ENCODE peak calls at places on chromosome 22, in seven cellular contexts. C is hepatocyte; J is heart left ventricle; F is SK-N-SH; E is CD8-positive, alpha-beta memory T cell; N is cardiac muscle cell; P is adrenal gland. D is an unnamed sample. For H3K27me3 and H3K36me3, the result is how much of the 10 kb centered on the place peaks cover.

GRCh38 chr22:45105281-45105700 is 58.4 kb upstream of the NUP50 start:
- DNase-seq in N (peak), F (no peak), J (no peak), C (peak), E (no peak), P (no peak), D (no peak)

GRCh38 chr22:42701694-42702093 is 19.0 kb downstream of the A4GALT start:
- DNase-seq in E (no peak), P (no peak), J (no peak), F (no peak), C (no peak), N (no peak), D (no peak)

GRCh38 chr22:42431401-42432019 is 693 bp downstream of the NFAM1 start:
- DNase-seq in N (no peak), C (no peak), F (no peak), P (no peak), J (no peak), E (no peak), D (no peak)

GRCh38 chr22:46652930-46653331 is 32.7 kb downstream of the GRAMD4 start:
- DNase-seq in C (peak), F (no peak), P (no peak), J (no peak), E (no peak), N (peak), D (no peak)

GRCh38 chr22:40764743-40765441 is 54.3 kb downstream of the SLC25A17 start:
- DNase-seq in C (no peak), F (no peak), E (no peak), N (no peak), P (no peak), J (no peak), D (no peak)

GRCh38 chr22:43279867-43280519 is 63.2 kb downstream of the SCUBE1 start:
- DNase-seq in C (no peak), P (no peak), J (no peak), E (no peak), F (no peak), N (no peak), D (peak)

GRCh38 chr22:17562906-17563870 is at the start of gene SLC25A18:
- DNase-seq in C (peak), F (no peak), P (peak), N (peak), E (no peak), J (peak), D (peak)

GRCh38 chr22:30159082-30159481 is 78.8 kb downstream of the HORMAD2 start:
- DNase-seq in J (no peak), N (no peak), C (no peak), E (no peak), P (no peak), F (no peak), D (no peak)

GRCh38 chr22:41471606-41472005 is 2.7 kb downstream of the ACO2 start:
- DNase-seq in E (no peak), N (no peak), J (no peak), F (no peak), C (peak), P (no peak), D (no peak)

GRCh38 chr22:40525250-40525884 is 111.2 kb downstream of the MRTFA start:
- DNase-seq in E (peak), P (peak), J (peak), C (peak), N (peak), F (no peak), D (no peak)

GRCh38 chr22:30305519-30305905 is 16.2 kb upstream of the CASTOR1 start:
- DNase-seq in P (peak), F (no peak), C (no peak), E (peak), N (peak), J (peak), D (no peak)

GRCh38 chr22:40628354-40629042 is 8.0 kb downstream of the MRTFA start:
- DNase-seq in F (no peak), C (no peak), P (no peak), E (no peak), J (no peak), N (peak), D (no peak)

GRCh38 chr22:42156597-42156996 is 26.0 kb upstream of the CYP2D6 start:
- DNase-seq in J (no peak), P (no peak), N (no peak), E (no peak), C (no peak), F (no peak), D (no peak)

GRCh38 chr22:41561788-41562187 is 978 bp downstream of the CSDC2 start:
- DNase-seq in E (no peak), P (peak), F (no peak), N (no peak), C (no peak), J (peak), D (peak)

GRCh38 chr22:44693756-44694155 is 8.2 kb upstream of the PRR5 start:
- DNase-seq in C (no peak), N (no peak), F (no peak), P (no peak), J (no peak), E (no peak), D (no peak)

GRCh38 chr22:32518351-32518750 is 43.7 kb downstream of the FBXO7 start:
- DNase-seq in F (no peak), E (no peak), J (no peak), N (no peak), C (no peak), P (no peak), D (no peak)

GRCh38 chr22:32776800-32777199 is 24.7 kb upstream of the TIMP3 start:
- DNase-seq in N (no peak), P (no peak), J (no peak), E (no peak), C (no peak), F (no peak), D (no peak)

GRCh38 chr22:42964994-42965699 is 49.8 kb downstream of the PACSIN2 start:
- DNase-seq in F (no peak), N (no peak), E (no peak), P (no peak), C (no peak), J (no peak), D (peak)

GRCh38 chr22:42780070-42780540 is 59.4 kb upstream of the A4GALT start:
- DNase-seq in P (peak), F (peak), E (no peak), C (peak), N (peak), J (peak), D (peak)

GRCh38 chr22:44449061-44449682 is 48.9 kb downstream of the RTL6 start:
- DNase-seq in E (no peak), J (no peak), P (peak), F (no peak), C (peak), N (peak), D (peak)

GRCh38 chr22:43173976-43174720 is 12.8 kb downstream of the TTLL12 start:
- DNase-seq in E (peak), J (no peak), N (no peak), F (no peak), P (no peak), C (no peak), D (no peak)

GRCh38 chr22:31897842-31898241 is 46.5 kb upstream of the YWHAH start:
- DNase-seq in F (no peak), P (no peak), N (no peak), C (no peak), E (peak), J (no peak), D (no peak)

GRCh38 chr22:25750569-25751173 is 8.7 kb downstream of the MYO18B start:
- DNase-seq in F (no peak), C (no peak), P (no peak), E (no peak), J (no peak), N (no peak), D (no peak)

GRCh38 chr22:17057959-17058814 is 26.6 kb upstream of the IL17RA start:
- DNase-seq in E (no peak), C (peak), J (peak), N (peak), P (peak), F (peak), D (peak)

GRCh38 chr22:44550666-44551491 is 52.8 kb upstream of the RTL6 start:
- DNase-seq in C (peak), J (peak), F (no peak), E (no peak), P (peak), N (peak), D (no peak)

GRCh38 chr22:41800348-41801146 is at the start of gene CCDC134:
- DNase-seq in C (peak), J (peak), F (peak), E (peak), N (peak), P (peak), D (peak)

GRCh38 chr22:40177738-40178416 is at the start of gene TNRC6B:
- DNase-seq in P (peak), F (peak), J (peak), C (peak), E (peak), N (peak), D (no peak)

GRCh38 chr22:45170001-45170466 is 6.3 kb downstream of the NUP50 start:
- DNase-seq in N (peak), P (peak), C (no peak), F (no peak), J (no peak), E (no peak), D (no peak)

GRCh38 chr22:41862530-41863266 is 29.8 kb downstream of the SREBF2 start:
- DNase-seq in P (no peak), E (no peak), N (no peak), J (no peak), F (no peak), C (no peak), D (no peak)

GRCh38 chr22:27168681-27169080 is 511.3 kb downstream of the MIAT start:
- DNase-seq in J (no peak), C (no peak), E (no peak), F (no peak), N (no peak), P (no peak), D (no peak)

GRCh38 chr22:27171212-27171611 is 513.8 kb downstream of the MIAT start:
- DNase-seq in F (no peak), C (no peak), E (no peak), P (no peak), N (no peak), J (no peak), D (no peak)

GRCh38 chr22:27173530-27173929 is 516.1 kb downstream of the MIAT start:
- DNase-seq in E (no peak), N (no peak), F (no peak), P (no peak), C (no peak), J (no peak), D (no peak)

GRCh38 chr22:27174970-27175369 is 517.6 kb downstream of the MIAT start:
- DNase-seq in J (no peak), F (no peak), N (no peak), C (no peak), E (no peak), P (no peak), D (no peak)

DNA sequence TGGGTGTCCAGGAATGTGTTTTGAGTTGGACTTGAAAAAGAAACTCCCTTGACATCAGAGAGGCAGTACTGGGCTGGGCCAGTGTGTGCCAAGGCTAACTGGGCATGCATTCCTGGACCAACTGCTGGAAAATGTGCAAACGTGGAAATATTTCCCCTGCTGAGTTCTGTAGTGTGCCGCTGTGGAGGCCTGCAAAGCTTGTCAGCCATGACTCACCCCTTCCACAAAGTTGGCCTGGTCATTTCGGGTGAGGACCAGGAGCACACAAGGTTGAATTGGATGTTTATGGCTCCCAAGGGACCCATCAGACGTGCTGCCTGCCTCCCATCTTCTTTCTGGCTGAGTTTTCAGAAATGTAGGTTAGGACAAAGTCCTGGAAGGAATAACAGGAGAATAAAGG is 513.1 kb downstream of the MIAT start:
- DNase-seq in P (peak), J (no peak), F (no peak), N (peak), C (peak), E (no peak), D (no peak)
- H3K27me3 ChIP-seq in P (under half), J (under half), F (under half), N (under half), C (under half), E (under half), D (under half)

DNA sequence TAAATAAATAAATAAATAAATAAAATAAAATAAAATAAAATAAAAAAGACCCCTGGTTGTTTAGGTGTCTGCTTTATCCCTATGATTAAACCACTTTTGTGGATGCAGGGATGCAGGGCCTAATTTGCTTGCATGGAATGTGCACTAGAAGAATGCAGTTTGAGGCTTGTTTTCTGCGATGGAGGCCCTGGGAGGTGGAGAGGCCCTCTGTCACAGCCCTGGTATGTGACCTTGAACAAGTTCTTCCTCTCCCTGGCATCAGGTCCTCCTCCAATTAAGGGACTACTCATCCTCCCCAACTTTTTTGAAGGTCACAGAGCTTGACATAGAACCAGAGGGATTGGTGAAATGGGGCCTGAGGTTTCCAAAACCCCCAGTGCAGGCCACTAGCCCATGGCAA is 22.7 kb downstream of the KCNJ4 start:
- DNase-seq in F (no peak), C (no peak), P (peak), J (no peak), E (no peak), N (no peak), D (no peak)
- H3K36me3 ChIP-seq in F (under half), C (under half), P (under half), J (under half), E (under half), N (under half), D (under half)

GRCh38 chr22:22702159-22702873 is 57.9 kb downstream of the GGTLC2 start:
- DNase-seq in E (no peak), J (no peak), N (no peak), P (peak), C (peak), F (no peak), D (peak)
- H3K27me3 ChIP-seq in E (under half), J (under half), N (under half), P (under half), C (under half), F (under half), D (under half)

GRCh38 chr22:48866906-48867597 is 960.6 kb downstream of the BRD1 start:
- DNase-seq in J (peak), N (no peak), P (no peak), F (no peak), E (peak), C (no peak), D (no peak)

GRCh38 chr22:48869788-48870187 is 957.9 kb downstream of the BRD1 start:
- DNase-seq in F (no peak), J (no peak), E (peak), N (no peak), P (no peak), C (no peak), D (no peak)

GRCh38 chr22:48869161-48869560 is 958.5 kb downstream of the BRD1 start:
- DNase-seq in F (no peak), N (no peak), C (no peak), J (no peak), P (no peak), E (peak), D (peak)

GRCh38 chr22:48867891-48868290 is 959.8 kb downstream of the BRD1 start:
- DNase-seq in N (no peak), C (no peak), P (no peak), J (peak), F (no peak), E (peak), D (no peak)

DNA sequence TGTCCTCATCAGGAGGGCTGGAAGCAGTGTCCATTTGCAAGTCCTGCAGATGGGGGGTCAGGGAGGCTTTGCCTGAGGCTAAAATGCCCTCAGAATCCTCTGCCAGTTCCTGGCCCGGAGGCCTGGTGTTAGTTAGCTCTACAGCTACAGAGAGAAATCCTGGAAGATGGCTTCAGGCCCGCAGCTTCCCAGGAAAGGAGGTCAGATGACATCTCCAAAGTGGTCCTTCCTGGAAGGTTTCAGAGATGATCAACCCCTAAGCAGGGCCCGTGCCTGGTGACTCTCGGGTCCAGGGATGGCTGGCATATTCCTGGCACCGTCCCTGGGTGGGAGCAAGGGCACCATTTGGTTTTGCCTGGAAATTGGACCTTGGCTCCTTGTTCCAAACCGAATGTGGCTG is 959.1 kb downstream of the BRD1 start:
- DNase-seq in C (no peak), J (no peak), N (no peak), E (peak), F (no peak), P (no peak), D (no peak)
- H3K36me3 ChIP-seq in C (under half), J (under half), N (under half), E (under half), F (under half), P (under half), D (under half)

DNA sequence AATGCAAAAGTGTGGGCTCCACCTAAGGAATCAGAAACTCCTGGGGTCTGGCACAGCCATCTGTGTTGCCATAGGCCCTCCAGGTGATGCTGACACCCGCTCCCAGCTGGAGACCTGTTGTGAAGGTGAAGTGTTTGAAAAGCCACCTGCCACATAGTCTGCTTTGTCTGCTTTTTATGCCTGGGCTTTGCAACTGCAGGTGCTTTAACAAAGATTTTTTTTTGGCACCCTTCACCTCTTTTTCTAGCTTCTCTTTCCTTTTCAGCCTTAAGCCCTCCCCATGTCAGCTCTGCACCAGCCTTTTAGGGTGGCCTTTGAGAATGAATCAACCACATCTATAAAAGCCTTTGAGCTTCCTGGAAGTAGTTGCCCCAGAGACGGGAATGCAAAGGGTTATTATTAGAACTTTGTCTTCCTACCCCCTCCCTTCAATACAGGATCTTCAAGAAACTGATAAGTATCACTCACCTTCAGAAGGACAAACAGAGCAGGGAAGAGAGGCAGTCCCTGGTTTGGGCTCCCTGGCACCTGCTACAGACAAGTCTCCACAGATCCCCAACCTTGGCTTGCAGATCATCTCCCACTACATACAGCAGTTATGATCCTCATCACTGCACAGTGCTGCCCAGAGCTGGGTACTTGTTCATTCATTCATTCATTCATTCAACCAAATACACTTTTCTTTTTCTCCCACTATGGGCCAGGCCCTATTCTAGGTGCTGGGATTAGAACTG is 8.1 kb downstream of the PVALB start:
- DNase-seq in N (no peak), E (no peak), P (no peak), C (no peak), F (no peak), J (no peak), D (no peak)
- H3K27me3 ChIP-seq in N (under half), E (under half), P (under half), C (under half), F (under half), J (under half), D (under half)

DNA sequence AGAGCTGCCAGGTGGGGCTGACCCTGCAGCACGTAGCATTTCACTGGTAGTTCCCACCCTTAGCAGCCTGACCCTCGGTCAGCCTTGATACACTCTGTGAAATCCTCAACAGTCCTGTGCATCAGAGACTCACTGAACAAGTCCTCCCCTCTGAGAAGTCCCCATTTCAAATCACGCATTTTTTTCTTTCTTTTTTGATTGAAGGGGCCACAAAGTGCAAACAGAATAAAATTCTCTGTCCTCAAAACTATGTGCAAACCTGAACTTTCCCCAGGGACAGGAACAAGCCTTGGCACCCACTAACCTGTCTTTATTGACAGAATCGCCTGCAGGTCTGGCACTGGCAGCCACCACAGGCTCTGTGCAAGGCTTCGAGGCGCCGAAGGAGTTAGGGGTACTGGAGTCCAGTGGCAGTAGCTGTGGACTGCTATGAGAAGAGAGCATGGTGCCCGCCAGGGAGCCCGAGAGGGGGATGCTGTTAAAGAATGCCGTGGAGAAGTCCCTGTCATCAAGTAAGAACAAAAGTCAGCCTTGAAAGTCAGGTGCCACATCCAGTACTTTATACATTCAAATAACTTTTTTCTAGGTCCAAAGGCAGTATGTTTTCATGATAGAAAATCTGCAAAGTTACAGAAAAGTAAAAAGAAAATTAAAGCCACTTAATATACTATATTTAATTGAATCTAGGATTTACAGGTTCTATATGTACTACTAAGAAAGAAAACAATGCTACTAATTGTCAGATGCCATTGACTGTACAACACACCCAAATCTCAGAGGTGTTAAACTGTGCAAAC is 53.8 kb downstream of the HIRA start:
- DNase-seq in C (no peak), J (no peak), N (no peak), E (no peak), P (no peak), F (no peak), D (no peak)
- H3K36me3 ChIP-seq in C (under half), J (half or more), N (half or more), E (half or more), P (under half), F (under half), D (under half)

GRCh38 chr22:24723111-24723510 is 51.4 kb downstream of the PIWIL3 start:
- DNase-seq in C (no peak), F (no peak), E (no peak), J (no peak), P (no peak), N (no peak), D (no peak)

GRCh38 chr22:24725736-24726135 is 48.8 kb downstream of the PIWIL3 start:
- DNase-seq in C (no peak), P (no peak), F (no peak), N (no peak), J (no peak), E (no peak), D (no peak)

GRCh38 chr22:24727218-24727851 is 47.2 kb downstream of the PIWIL3 start:
- DNase-seq in J (peak), E (no peak), P (no peak), N (peak), F (peak), C (peak), D (no peak)

GRCh38 chr22:24728790-24729637 is 45.5 kb downstream of the PIWIL3 start:
- DNase-seq in N (peak), P (peak), C (peak), F (peak), E (no peak), J (peak), D (no peak)

GRCh38 chr22:24726848-24727217 is 47.7 kb downstream of the PIWIL3 start:
- DNase-seq in P (no peak), N (no peak), J (no peak), F (no peak), C (no peak), E (no peak), D (no peak)
- H3K27me3 ChIP-seq in P (under half), N (under half), J (under half), F (under half), C (under half), E (under half), D (under half)

GRCh38 chr22:49613108-49613507 is 214.6 kb downstream of the BRD1 start:
- DNase-seq in F (no peak), J (no peak), C (no peak), E (no peak), P (no peak), N (no peak), D (no peak)
- H3K36me3 ChIP-seq in F (under half), J (under half), C (under half), E (under half), P (under half), N (under half), D (under half)

D was measured in H7.